ENCODE peak calls at places on chromosomes 1 and 21, in five cellular contexts. F is fibroblast of villous mesenchyme, H is neural progenitor cell, N is GM12878, W is stomach. B is an unnamed sample.

GRCh38 chr1:32454726-32455125 is 10.1 kb upstream of the ZBTB8B start:
- DNase-seq in W (no peak), F (no peak), N (no peak), H (peak), B (peak)

GRCh38 chr1:153626929-153627796 is at the start of gene S100A13:
- DNase-seq in H (peak), F (peak), N (no peak), W (peak), B (peak)

GRCh38 chr1:36133484-36133883 is 8.5 kb upstream of the COL8A2 start:
- DNase-seq in F (peak), N (no peak), W (peak), H (no peak), B (peak)

GRCh38 chr1:54997711-54997986 is 1.1 kb upstream of the BSND start:
- DNase-seq in F (no peak), H (no peak), N (no peak), W (no peak), B (no peak)

GRCh38 chr21:46596201-46596600 is 8.7 kb downstream of the S100B start:
- DNase-seq in N (no peak), W (no peak), F (no peak), H (no peak), B (no peak)

GRCh38 chr1:8055973-8056372 is 29.9 kb upstream of the ERRFI1 start:
- DNase-seq in H (no peak), N (no peak), W (no peak), F (peak), B (peak)

GRCh38 chr1:219476116-219476515 is 136.8 kb downstream of the ZC3H11B start:
- DNase-seq in N (peak), W (no peak), F (no peak), H (no peak), B (no peak)

GRCh38 chr1:154398141-154398540 is 7.0 kb upstream of the IL6R start:
- DNase-seq in H (no peak), W (no peak), F (no peak), N (no peak), B (no peak)

GRCh38 chr1:207805841-207806421 is 54.1 kb downstream of the CD46 start:
- DNase-seq in W (peak), N (no peak), F (peak), H (no peak), B (peak)

GRCh38 chr1:208885046-208885445 is 640.9 kb upstream of the PLXNA2 start:
- DNase-seq in H (no peak), N (no peak), F (peak), W (no peak), B (no peak)

GRCh38 chr1:27042670-27043069 is 30.0 kb upstream of the TENT5B start:
- DNase-seq in F (no peak), W (no peak), H (peak), N (no peak), B (no peak)

DNA sequence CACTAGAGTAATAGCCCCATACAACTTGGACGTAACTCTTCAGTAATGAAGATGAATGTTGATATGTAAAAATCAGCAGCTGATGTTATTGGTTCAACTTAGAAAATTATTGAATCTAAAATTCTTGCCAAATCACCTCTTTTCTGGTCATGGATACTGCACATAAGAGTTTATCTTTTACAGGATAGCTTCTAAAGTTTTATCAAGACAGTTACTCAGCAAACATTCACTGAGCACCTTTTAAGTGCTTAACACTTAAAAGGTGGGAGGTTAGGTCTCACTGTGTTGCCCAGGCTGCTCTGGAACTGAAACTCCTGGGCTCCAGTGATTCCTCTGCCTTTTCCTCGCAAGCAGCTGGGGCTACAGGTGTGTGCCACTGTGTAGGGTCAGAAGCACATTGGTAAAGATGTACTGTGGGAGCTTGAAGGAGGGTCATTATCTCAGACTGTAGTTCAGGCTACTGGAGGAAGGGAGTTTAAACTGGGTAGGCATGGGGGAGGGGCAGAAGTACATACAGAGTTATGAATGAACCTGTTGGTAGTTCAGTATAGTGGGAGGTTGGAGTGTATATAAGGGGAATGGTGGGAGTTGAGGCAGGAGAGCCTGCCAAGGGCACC is 2.0 kb downstream of the MPZL1 start:
- DNase-seq in N (no peak), W (no peak), F (no peak), H (no peak), B (no peak)
- H3K4me3 ChIP-seq in N (peak), W (peak), F (peak), H (peak), B (peak)

GRCh38 chr1:162276493-162276892 is 100.2 kb downstream of the SPATA46 start:
- DNase-seq in W (no peak), N (no peak), F (peak), H (no peak), B (peak)
- TF ChIP-seq CTCF in W (no peak), N (peak), F (peak), H (no peak), B (peak)

GRCh38 chr21:42784276-42784675 is 95.1 kb downstream of the WDR4 start:
- DNase-seq in F (no peak), N (no peak), H (no peak), W (peak), B (no peak)
- H3K4me3 ChIP-seq in F (no peak), N (no peak), H (no peak), W (no peak), B (no peak)

GRCh38 chr1:195733826-195734225 is 874.4 kb downstream of the KCNT2 start:
- DNase-seq in H (peak), N (no peak), W (no peak), F (no peak), B (peak)
- TF ChIP-seq CTCF in H (peak), N (peak), W (no peak), F (no peak), B (peak)

GRCh38 chr1:157539568-157539967 is 12.7 kb downstream of the FCRL5 start:
- DNase-seq in W (no peak), H (no peak), F (no peak), N (no peak), B (no peak)
- H3K4me3 ChIP-seq in W (no peak), H (no peak), F (no peak), N (no peak), B (no peak)

DNA sequence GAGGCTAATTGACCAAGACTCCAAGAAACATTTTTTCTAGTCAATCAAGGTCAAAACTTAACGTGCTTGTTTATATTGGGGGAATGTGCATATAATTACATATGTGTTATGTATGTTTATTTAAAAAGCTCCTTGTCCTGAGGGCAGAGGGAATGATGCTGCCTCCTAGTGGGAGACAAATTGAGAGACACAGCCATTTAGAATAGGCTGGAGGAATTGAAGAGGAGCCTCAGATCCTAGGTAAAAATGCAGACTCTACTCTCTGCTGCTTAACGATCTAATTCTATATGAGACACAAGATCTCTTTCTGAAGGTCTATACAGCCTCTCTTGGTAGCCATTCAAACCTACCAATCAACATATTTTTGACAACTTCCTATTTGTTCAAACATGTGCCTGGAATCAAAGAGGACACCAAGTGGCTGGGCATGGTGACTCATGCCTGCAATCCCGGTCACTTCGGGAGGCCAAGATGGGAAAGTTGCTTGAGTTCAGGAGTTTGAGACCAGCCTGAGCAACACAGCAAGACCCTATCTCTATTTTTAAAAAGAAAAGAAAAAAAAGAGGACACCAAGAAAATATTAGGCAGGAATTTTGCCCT is 136.6 kb upstream of the ZNF648 start:
- DNase-seq in F (no peak), N (no peak), W (no peak), H (no peak), B (peak)
- TF ChIP-seq CTCF in F (peak), N (peak), W (no peak), H (peak), B (peak)

GRCh38 chr1:225601902-225602589 is 50.9 kb downstream of the ENAH start:
- DNase-seq in N (no peak), W (no peak), H (no peak), F (no peak), B (no peak)
- H3K4me3 ChIP-seq in N (no peak), W (no peak), H (no peak), F (no peak), B (no peak)

GRCh38 chr1:63454269-63454668 is 68.8 kb downstream of the ITGB3BP start:
- DNase-seq in F (peak), W (no peak), N (no peak), H (peak), B (peak)
- TF ChIP-seq CTCF in F (peak), W (no peak), N (no peak), H (peak), B (peak)